ENCODE peak calls at places on chromosomes 7 and 10, in five cellular contexts. B is CD8-positive, alpha-beta T cell; E is iPS DF 6.9; Z is neural progenitor cell; K is right cardiac atrium. D is an unnamed sample.
A peak's percentile ranks its signal among the peaks of the same experiment; 100 is the strongest.

GRCh38 chr10:71290806-71291205 is 28.3 kb upstream of the SLC29A3 start:
- DNase-seq in K (peak; percentile 60), Z (no peak), B (no peak), E (no peak), D (no peak)

GRCh38 chr7:151621961-151622360 is 102.3 kb upstream of the RHEB start:
- DNase-seq in E (no peak), B (no peak), Z (no peak), K (no peak), D (no peak)

GRCh38 chr7:18770154-18770807 is 274.7 kb downstream of the HDAC9 start:
- DNase-seq in Z (no peak), K (no peak), E (no peak), B (no peak), D (no peak)

GRCh38 chr10:16258476-16259040 is 178.3 kb upstream of the PTER start:
- DNase-seq in E (no peak), K (no peak), B (no peak), Z (no peak), D (no peak)

GRCh38 chr10:122296363-122297120 is 25.4 kb downstream of the BTBD16 start:
- DNase-seq in E (no peak), Z (no peak), B (no peak), K (no peak), D (no peak)

GRCh38 chr10:43843331-43844101 is 194.8 kb upstream of the ZNF32 start:
- DNase-seq in B (no peak), E (no peak), K (peak; percentile 79), Z (no peak), D (no peak)

GRCh38 chr10:6918305-6918704 is 338.2 kb upstream of the PRKCQ start:
- DNase-seq in K (no peak), Z (peak; percentile 44), B (peak; percentile 38), E (peak; percentile 37), D (peak; percentile 54)

GRCh38 chr7:1236831-1237701 is 4.4 kb downstream of the UNCX start:
- DNase-seq in Z (peak; percentile 66), K (no peak), B (no peak), E (no peak), D (no peak)

GRCh38 chr7:48388922-48389321 is 217.7 kb downstream of the ABCA13 start:
- DNase-seq in E (no peak), K (no peak), Z (no peak), B (no peak), D (no peak)

GRCh38 chr10:77428776-77429395 is 208.7 kb downstream of the KCNMA1 start:
- DNase-seq in Z (peak; percentile 61), K (peak; percentile 73), B (no peak), E (peak; percentile 31), D (no peak)

GRCh38 chr7:126937196-126937595 is 315.5 kb downstream of the GRM8 start:
- DNase-seq in K (no peak), Z (no peak), B (no peak), E (no peak), D (no peak)

GRCh38 chr10:87531908-87532622 is 27.4 kb downstream of the MINPP1 start:
- DNase-seq in B (no peak), K (peak; percentile 20), E (no peak), Z (no peak), D (no peak)

GRCh38 chr7:139743267-139743966 is 34.4 kb downstream of the HIPK2 start:
- DNase-seq in B (no peak), K (no peak), E (no peak), Z (no peak), D (no peak)

GRCh38 chr7:139745330-139746143 is 32.3 kb downstream of the HIPK2 start:
- DNase-seq in E (no peak), B (no peak), K (no peak), Z (peak; percentile 34), D (no peak)

GRCh38 chr7:139743967-139744767 is 33.6 kb downstream of the HIPK2 start:
- DNase-seq in E (no peak), B (no peak), K (no peak), Z (no peak), D (no peak)

GRCh38 chr7:139746652-139747051 is 31.1 kb downstream of the HIPK2 start:
- DNase-seq in E (no peak), K (no peak), B (no peak), Z (no peak), D (no peak)

DNA sequence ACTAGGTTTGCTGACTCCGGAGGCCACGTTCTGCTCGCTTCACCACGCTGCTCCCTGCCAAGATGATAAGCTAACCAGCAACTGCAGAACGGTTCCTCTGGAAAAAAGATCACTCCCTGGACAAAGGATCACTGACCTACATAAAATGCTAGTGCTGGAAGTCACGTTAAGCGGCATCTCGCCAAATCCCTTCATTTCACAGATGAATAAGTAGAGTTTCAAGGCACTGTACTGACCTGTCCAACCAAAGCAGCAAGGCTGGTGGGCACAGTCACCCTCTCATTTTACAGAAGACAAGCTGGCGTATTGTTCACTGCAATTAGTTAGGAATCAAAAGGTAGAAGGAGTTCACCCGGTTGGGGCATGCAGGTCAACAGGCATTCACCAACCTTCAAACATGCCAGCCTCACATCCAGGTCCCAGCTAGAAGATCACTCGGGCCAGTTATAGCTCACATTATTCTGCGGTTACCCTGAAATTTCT is 33.0 kb downstream of the HIPK2 start:
- DNase-seq in E (no peak), K (peak; percentile 71), B (no peak), Z (no peak), D (no peak)
- H3K27ac ChIP-seq in E (no peak overlapping the region), K (peak overlapping the region; percentile 93), B (no peak overlapping the region), Z (no peak overlapping the region), D (no peak overlapping the region)

DNA sequence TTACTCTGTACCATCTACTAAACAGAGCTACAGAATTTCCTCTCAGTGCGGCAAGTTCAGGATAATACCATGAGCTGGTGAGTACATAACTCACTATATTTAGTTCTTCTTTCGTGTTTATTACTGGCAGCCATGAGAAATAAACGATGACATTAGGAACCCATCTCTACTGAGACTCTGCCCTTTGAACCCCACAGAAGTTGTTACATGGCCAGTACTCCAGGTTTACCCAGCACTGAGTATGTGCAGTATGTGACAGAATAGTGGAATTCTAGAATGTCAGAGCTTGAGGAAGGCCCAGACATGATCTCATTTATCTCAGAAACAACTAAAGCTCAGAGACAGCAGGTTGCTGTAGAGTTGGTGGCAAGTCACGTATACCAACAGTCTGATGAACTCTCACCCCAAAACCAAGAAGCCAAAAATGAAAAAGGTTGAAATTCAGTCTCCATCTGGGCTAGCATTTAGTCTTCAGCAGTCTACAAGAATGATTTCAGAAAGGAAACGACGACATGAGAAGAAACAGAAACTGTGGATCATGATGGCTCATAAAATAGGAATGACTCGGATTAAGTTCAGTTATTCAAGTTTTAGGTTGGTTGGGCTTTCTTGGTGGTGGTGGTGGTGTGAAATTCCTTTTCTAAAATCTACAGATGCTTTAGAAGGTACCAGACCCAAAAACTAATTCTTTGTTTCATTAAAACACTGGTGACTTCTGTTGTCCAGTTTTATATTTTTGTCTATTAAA is 78.5 kb downstream of the SORBS1 start:
- DNase-seq in E (no peak), Z (no peak), B (no peak), K (no peak), D (no peak)
- H3K4me1 ChIP-seq in E (peaks cover 9% of the 10 kb centered on the region), Z (peaks cover 6% of the 10 kb centered on the region), B (no peaks in the 10 kb centered on the region), K (peaks cover 16% of the 10 kb centered on the region), D (no peaks in the 10 kb centered on the region)

GRCh38 chr10:75404335-75405200 is 3.0 kb upstream of the ZNF503 start:
- DNase-seq in B (no peak), K (peak; percentile 70), E (no peak), Z (peak; percentile 80), D (no peak)
- H3K27me3 ChIP-seq in B (peaks cover 20% of the 10 kb centered on the region), K (no peaks in the 10 kb centered on the region), E (peaks cover 71% of the 10 kb centered on the region), Z (peaks cover 75% of the 10 kb centered on the region), D (peaks cover 22% of the 10 kb centered on the region)

GRCh38 chr7:158865977-158866376 is 9.6 kb downstream of the DYNC2I1 start:
- DNase-seq in Z (no peak), K (no peak), B (no peak), E (no peak), D (no peak)
- H3K27ac ChIP-seq in Z (no peak overlapping the region), K (peak overlapping the region; percentile 13), B (no peak overlapping the region), E (no peak overlapping the region), D (no peak overlapping the region)

DNA sequence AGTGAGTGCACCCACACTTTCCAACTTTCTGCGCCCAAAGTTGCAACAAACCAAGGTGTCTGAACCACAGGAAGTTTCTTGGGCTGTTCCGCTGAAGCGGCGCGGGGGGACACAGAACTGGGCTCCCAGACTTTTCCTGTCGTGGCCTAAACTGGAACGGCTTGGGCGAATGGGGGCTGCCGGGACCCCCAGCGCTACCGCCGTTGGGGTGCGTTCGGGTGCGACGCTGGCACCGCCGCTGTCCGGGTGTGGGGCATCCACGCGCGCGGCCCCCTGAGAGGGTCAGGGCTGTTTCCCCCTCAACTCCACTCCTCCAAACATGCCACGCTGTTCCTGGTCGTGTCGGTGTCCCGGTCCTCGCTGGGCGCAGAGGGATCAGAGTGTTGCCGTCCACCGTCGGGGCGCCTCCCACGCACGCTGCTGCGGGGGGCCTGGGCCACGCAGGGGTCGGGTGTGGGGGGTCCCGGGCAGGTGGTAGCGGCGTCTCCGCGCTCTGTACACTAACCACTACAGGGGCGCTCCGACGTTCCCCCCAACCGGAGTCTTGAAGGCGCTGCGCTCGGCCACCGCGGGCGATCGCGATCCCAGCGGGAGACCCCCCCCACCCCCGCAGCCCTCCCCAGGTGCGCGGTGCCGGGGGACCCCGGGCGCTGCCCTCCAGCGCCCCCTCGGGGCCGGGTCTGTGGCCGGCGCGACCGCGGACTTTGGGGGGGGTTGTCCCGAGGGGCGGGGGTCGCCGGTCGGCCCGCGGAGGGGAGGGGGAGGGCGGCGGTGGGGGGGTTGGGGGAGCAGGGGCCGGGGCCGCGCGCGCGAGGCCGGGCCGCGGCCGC is 2.2 kb upstream of the CUX1 start:
- DNase-seq in B (peak; percentile 43), K (peak; percentile 82), Z (peak; percentile 56), E (no peak), D (peak; percentile 62)
- H3K4me1 ChIP-seq in B (peaks cover 16% of the 10 kb centered on the region), K (no peaks in the 10 kb centered on the region), Z (peaks cover 35% of the 10 kb centered on the region), E (peaks cover 2% of the 10 kb centered on the region), D (peaks cover 20% of the 10 kb centered on the region)

D was measured in CD4-positive, alpha-beta memory T cell.